ENCODE peak calls at places on chromosomes 11 and 22, in four cellular contexts. L, S, R and P are unnamed samples.

GRCh38 chr22:17917490-17917983 is 106.8 kb downstream of the MICAL3 start:
- DNase-seq in L (no peak), S (no peak), R (no peak), P (no peak)

GRCh38 chr11:45392621-45393183 is 106.6 kb upstream of the SYT13 start:
- DNase-seq in L (no peak), S (no peak), R (no peak), P (no peak)

GRCh38 chr11:122852071-122852831 is 14.0 kb downstream of the CRTAM start:
- DNase-seq in L (no peak), S (peak), R (peak), P (no peak)

GRCh38 chr11:33936745-33937612 is 45.1 kb upstream of the LMO2 start:
- DNase-seq in L (no peak), S (no peak), R (peak), P (no peak)

GRCh38 chr11:60756307-60757032 is at the start of gene MS4A15:
- DNase-seq in L (peak), S (no peak), R (peak), P (no peak)

GRCh38 chr22:19467912-19468311 is 11.1 kb downstream of the UFD1 start:
- DNase-seq in L (no peak), S (no peak), R (no peak), P (no peak)

GRCh38 chr11:122632178-122632824 is 23.2 kb upstream of the UBASH3B start:
- DNase-seq in L (no peak), S (no peak), R (peak), P (no peak)

GRCh38 chr11:107496011-107496410 is 38.4 kb upstream of the CWF19L2 start:
- DNase-seq in L (no peak), S (no peak), R (peak), P (no peak)

GRCh38 chr11:117314840-117315239 is 1.2 kb downstream of the BACE1 start:
- DNase-seq in L (peak), S (peak), R (no peak), P (no peak)

GRCh38 chr11:66866420-66867010 is 9.7 kb downstream of the LRFN4 start:
- DNase-seq in L (no peak), S (no peak), R (no peak), P (no peak)

GRCh38 chr11:31768744-31769143 is 42.4 kb downstream of the PAX6 start:
- DNase-seq in L (no peak), S (peak), R (no peak), P (no peak)

GRCh38 chr22:30460147-30460546 is 11.7 kb downstream of the SEC14L3 start:
- DNase-seq in L (no peak), S (no peak), R (no peak), P (no peak)

GRCh38 chr22:30314918-30315317 is 11.8 kb downstream of the TBC1D10A start:
- DNase-seq in L (no peak), S (no peak), R (peak), P (no peak)

GRCh38 chr11:119374632-119375394 is 6.7 kb downstream of the USP2 start:
- DNase-seq in L (no peak), S (peak), R (no peak), P (peak)
- H3K27ac ChIP-seq in L (no peak), S (peak), R (no peak), P (peak)

GRCh38 chr11:65574147-65574962 is 1.5 kb upstream of the EHBP1L1 start:
- DNase-seq in L (peak), S (peak), R (peak), P (peak)
- H3K27ac ChIP-seq in L (no peak), S (peak), R (no peak), P (peak)

DNA sequence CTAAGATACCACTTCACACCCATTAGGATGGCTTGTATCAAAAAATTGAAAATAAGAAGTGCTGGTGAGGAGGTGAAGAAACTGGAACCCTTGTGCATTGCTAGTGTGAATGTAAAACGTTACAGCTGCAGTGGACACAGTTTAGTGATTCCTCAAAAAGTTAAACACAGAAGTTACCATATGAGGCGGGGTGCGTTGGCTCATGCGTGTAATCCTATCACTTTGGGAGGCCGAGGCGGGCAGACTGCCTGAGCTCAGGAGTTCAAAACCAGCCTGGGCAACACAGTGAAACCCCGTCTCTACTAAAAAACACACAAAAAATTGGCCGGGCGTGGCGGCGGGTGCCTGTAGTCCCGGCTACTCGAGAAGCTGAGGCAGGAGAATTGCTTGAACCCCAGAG is 43.5 kb downstream of the SGSM3 start:
- DNase-seq in L (no peak), S (no peak), R (no peak), P (no peak)
- H3K27ac ChIP-seq in L (no peak), S (no peak), R (no peak), P (no peak)

GRCh38 chr22:33539202-33539901 is 380.9 kb downstream of the LARGE1 start:
- DNase-seq in L (no peak), S (no peak), R (no peak), P (no peak)
- H3K27ac ChIP-seq in L (no peak), S (no peak), R (no peak), P (no peak)

GRCh38 chr22:37932821-37933578 is 20.4 kb downstream of the C22orf23 start:
- DNase-seq in L (no peak), S (no peak), R (peak), P (no peak)

GRCh38 chr22:37930952-37931440 is 22.4 kb downstream of the C22orf23 start:
- DNase-seq in L (no peak), S (no peak), R (no peak), P (no peak)

GRCh38 chr22:37931893-37932389 is 21.5 kb downstream of the C22orf23 start:
- DNase-seq in L (no peak), S (no peak), R (no peak), P (no peak)

GRCh38 chr22:37933711-37934376 is 19.6 kb downstream of the C22orf23 start:
- DNase-seq in L (peak), S (peak), R (peak), P (peak)

GRCh38 chr22:37932401-37932800 is 21.0 kb downstream of the C22orf23 start:
- DNase-seq in L (no peak), S (no peak), R (no peak), P (no peak)
- H3K27ac ChIP-seq in L (no peak), S (no peak), R (no peak), P (peak)

DNA sequence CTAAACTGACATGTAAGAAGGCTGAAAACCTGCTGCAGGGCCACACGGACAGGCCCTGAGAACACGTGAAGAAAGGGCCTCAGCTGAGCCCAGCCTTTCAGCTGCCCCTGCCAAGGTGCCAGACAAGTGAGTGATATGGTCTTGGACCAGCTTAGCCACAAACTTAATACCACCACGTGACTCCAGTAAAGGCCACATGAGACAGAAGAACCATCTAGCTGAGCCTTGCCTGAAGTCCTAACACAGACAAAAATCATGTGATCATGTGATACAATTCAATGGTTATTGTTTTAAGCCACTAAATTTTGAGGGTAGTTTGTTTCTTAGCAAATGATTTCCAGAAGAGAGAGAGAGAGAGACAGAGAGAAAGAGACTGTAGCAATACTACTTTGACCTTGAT is 66.9 kb upstream of the ARHGAP20 start:
- DNase-seq in L (no peak), S (no peak), R (no peak), P (no peak)
- H3K27ac ChIP-seq in L (no peak), S (no peak), R (no peak), P (no peak)

DNA sequence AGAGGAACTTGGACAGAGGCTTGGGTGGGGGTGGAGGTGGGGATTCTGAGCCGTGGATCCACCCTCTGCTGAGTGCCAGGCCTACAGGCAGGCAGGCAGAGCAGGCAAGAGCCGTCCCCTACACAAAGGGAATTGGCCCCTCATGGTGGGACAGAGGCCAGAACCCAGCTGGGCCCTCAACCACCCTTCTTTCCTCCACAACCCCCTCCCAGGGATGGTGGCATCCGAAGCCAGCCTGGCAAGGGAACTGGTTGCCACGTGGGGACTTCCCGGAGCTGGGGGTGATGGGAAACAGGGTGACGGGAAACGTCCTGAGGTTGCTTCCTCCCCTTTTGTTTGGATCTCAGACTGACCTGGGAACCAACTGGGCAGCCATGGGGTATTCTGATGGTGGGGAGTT is 31.7 kb downstream of the TXN2 start:
- DNase-seq in L (no peak), S (no peak), R (no peak), P (no peak)
- H3K27ac ChIP-seq in L (no peak), S (no peak), R (no peak), P (no peak)

DNA sequence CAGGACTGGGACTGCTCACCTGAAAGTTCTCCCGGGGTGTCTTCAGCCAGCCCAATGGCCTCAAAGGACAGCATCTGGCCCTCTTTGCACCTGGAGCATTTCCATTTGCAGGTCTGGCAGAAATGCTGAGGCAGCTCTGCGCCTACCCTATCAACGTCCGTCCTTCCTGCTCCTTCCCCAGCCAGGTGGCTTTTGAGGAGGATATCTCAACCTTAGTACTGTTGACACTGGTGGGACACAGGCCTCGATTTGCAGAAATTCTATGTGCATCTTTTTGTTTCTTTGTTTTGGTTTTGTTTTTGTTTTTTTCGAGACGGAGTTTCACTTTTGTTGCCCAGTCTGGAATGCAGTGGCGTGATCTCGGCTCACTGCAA is 5.0 kb downstream of the MOGAT2 start:
- DNase-seq in L (no peak), S (no peak), R (no peak), P (no peak)
- H3K27ac ChIP-seq in L (no peak), S (no peak), R (no peak), P (no peak)

GRCh38 chr11:20013346-20014066 is 146.8 kb downstream of the DBX1 start:
- DNase-seq in L (no peak), S (no peak), R (peak), P (no peak)

GRCh38 chr11:20016526-20016925 is 143.7 kb downstream of the DBX1 start:
- DNase-seq in L (no peak), S (no peak), R (no peak), P (no peak)

GRCh38 chr11:20015529-20016427 is 144.5 kb downstream of the DBX1 start:
- DNase-seq in L (no peak), S (no peak), R (peak), P (no peak)

GRCh38 chr11:20015101-20015500 is 145.2 kb downstream of the DBX1 start:
- DNase-seq in L (no peak), S (no peak), R (no peak), P (no peak)

GRCh38 chr11:20014067-20014402 is 146.2 kb downstream of the DBX1 start:
- DNase-seq in L (no peak), S (no peak), R (no peak), P (no peak)
- H3K27ac ChIP-seq in L (no peak), S (no peak), R (no peak), P (no peak)

GRCh38 chr11:40139507-40139906 is 1319.9 kb downstream of the LRRC4C start:
- DNase-seq in L (no peak), S (no peak), R (no peak), P (no peak)
- H3K27ac ChIP-seq in L (no peak), S (no peak), R (no peak), P (no peak)